ENCODE peak calls at places on chromosome 6, in nine cellular contexts. Z is effector memory CD4-positive, alpha-beta T cell; X is effector memory CD8-positive, alpha-beta T cell; A is AG04450; W is AG04449; Y is HFFc6; U is stimulated activated CD4-positive, alpha-beta T cell treated with anti-CD3 and anti-CD28 coated beads, Interleukin-4, amount 100 ng/mL, for 24 hours; Q is mesothelial cell of epicardium; J is A673. P is an unnamed sample.

GRCh38 chr6:147974376-147974775 is 368.3 kb upstream of the SASH1 start:
- DNase-seq in J (peak; percentile 28), Z (no peak), X (no peak), W (peak; percentile 31), Q (no peak), Y (no peak), U (no peak), A (no peak), P (no peak)

GRCh38 chr6:163414367-163415175 is at the start of gene QKI:
- DNase-seq in U (peak; percentile 81), Q (peak; percentile 73), X (peak; percentile 76), J (peak; percentile 80), A (no peak), Y (peak; percentile 67), W (no peak), Z (peak; percentile 74), P (peak; percentile 74)

GRCh38 chr6:119881416-119881815 is 531.9 kb upstream of the MAN1A1 start:
- DNase-seq in X (no peak), U (no peak), Z (no peak), Y (no peak), J (no peak), Q (no peak), W (no peak), A (no peak), P (no peak)

GRCh38 chr6:100296810-100297544 is 167.7 kb downstream of the SIM1 start:
- DNase-seq in Y (peak; percentile 80), Z (no peak), X (no peak), U (no peak), W (peak; percentile 44), Q (no peak), A (peak; percentile 41), J (no peak), P (no peak)

GRCh38 chr6:155129744-155130143 is 134.1 kb upstream of the CLDN20 start:
- DNase-seq in Z (no peak), W (no peak), X (no peak), A (no peak), J (no peak), Q (no peak), U (no peak), Y (no peak), P (no peak)

GRCh38 chr6:15027472-15027871 is 218.4 kb upstream of the JARID2 start:
- DNase-seq in W (no peak), Z (no peak), Q (no peak), U (no peak), J (no peak), A (no peak), Y (no peak), X (no peak), P (no peak)

GRCh38 chr6:111985202-111985731 is 68.6 kb upstream of the CCN6 start:
- DNase-seq in X (peak; percentile 24), W (peak; percentile 89), J (no peak), Y (peak; percentile 93), Q (no peak), A (peak; percentile 59), U (peak; percentile 61), Z (no peak), P (no peak)

GRCh38 chr6:143368426-143368825 is 82.1 kb downstream of the ADAT2 start:
- DNase-seq in Q (no peak), J (no peak), A (peak; percentile 29), U (no peak), Y (peak; percentile 63), W (no peak), X (no peak), Z (no peak), P (no peak)